ENCODE peak calls at places on chromosome 21, in four cellular contexts. U is mesenchymal stem cell, Q is IMR-90, X is trophoblast cell. E is an unnamed sample. For H3K4me1, the result is how much of the 10 kb centered on the place peaks cover.

GRCh38 chr21:35058058-35058457 is 9.0 kb upstream of the RUNX1 start:
- DNase-seq in U (no peak), Q (no peak), X (no peak), E (no peak)

GRCh38 chr21:15496896-15497295 is 232.9 kb upstream of the USP25 start:
- DNase-seq in U (no peak), Q (no peak), X (no peak), E (no peak)

GRCh38 chr21:38958940-38959685 is 153.4 kb downstream of the ETS2 start:
- DNase-seq in U (peak), Q (peak), X (peak), E (no peak)

GRCh38 chr21:31234936-31235335 is 109.1 kb downstream of the TIAM1 start:
- DNase-seq in U (no peak), Q (no peak), X (no peak), E (no peak)

GRCh38 chr21:26082549-26082948 is 88.0 kb downstream of the APP start:
- DNase-seq in U (no peak), Q (no peak), X (no peak), E (no peak)

GRCh38 chr21:16037386-16037785 is 307.6 kb downstream of the USP25 start:
- DNase-seq in U (no peak), Q (no peak), X (peak), E (no peak)

GRCh38 chr21:15301014-15301413 is 236.2 kb upstream of the NRIP1 start:
- DNase-seq in U (no peak), Q (no peak), X (peak), E (peak)

GRCh38 chr21:25370311-25370744 is 237.0 kb downstream of the MRPL39 start:
- DNase-seq in U (peak), Q (peak), X (no peak), E (no peak)

GRCh38 chr21:31609081-31609480 is 50.4 kb upstream of the SOD1 start:
- DNase-seq in U (no peak), Q (no peak), X (no peak), E (no peak)

GRCh38 chr21:32524010-32524719 is 61.2 kb downstream of the TCP10L start:
- DNase-seq in U (peak), Q (peak), X (no peak), E (no peak)

GRCh38 chr21:43269461-43269860 is 100.7 kb downstream of the CRYAA start:
- DNase-seq in U (no peak), Q (no peak), X (peak), E (no peak)

GRCh38 chr21:32445101-32445500 is 32.6 kb downstream of the EVA1C start:
- DNase-seq in U (no peak), Q (no peak), X (no peak), E (no peak)

DNA sequence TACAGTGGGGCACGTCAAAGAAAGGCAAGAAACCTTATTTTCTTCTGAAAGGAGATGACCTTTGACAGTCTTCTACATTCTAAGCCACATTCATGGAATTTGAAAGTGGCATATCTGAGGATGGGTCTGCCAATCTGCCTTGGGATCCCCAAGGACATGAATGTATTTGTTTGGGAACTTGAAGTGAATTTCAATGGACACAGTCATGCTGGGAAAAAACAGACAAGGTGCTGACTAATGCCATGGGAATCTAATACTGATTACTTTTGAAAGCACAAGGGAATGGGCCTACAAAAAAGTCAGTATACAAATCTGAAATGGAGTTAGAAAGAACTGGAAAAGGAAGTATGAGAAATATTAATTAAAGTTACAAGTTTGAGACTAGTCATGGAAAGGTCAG is 128.8 kb downstream of the KCNJ6 start:
- DNase-seq in U (peak), Q (peak), X (no peak), E (no peak)
- H3K14ac ChIP-seq in U (no peak), Q (peak), X (no peak), E (no peak)

DNA sequence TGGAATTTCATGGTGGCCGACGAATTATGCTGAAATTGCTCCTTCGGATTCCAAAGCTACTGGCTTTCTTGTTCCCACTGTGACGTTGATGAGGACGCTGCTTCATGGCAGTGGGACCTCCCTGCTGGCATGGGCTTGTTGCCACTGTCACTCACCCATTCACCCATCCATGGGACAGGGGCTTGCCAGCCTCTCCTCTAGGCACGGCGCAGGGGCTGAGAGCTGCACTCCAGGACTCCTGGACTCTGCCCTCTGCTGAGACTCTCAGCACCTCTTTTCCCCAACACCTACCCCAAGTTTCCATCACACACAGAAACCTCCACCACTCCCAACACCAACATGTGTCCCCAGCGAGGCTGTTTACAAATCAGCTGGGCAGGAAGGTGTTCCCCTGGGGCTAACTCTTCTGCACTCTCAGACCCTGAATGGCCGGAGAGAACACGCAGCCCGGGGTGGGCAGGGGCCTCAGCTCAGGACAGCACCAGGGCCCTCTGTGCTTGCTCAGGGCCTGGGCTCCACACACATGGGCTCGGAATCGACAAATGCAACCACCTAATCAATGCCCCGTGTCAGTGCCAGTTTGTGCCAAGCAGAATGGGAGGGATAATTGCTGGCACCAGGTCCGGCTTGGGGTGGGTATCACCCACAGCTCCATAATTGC is 3.1 kb downstream of the ITGB2 start:
- DNase-seq in U (no peak), Q (no peak), X (no peak), E (no peak)
- H3K4me1 ChIP-seq in U (under half), Q (under half), X (under half), E (under half)

GRCh38 chr21:20023199-20023598 is 975.0 kb upstream of the NCAM2 start:
- DNase-seq in U (no peak), Q (no peak), X (no peak), E (no peak)
- H3K4me3 ChIP-seq in U (no peak), Q (no peak), X (no peak), E (no peak)

DNA sequence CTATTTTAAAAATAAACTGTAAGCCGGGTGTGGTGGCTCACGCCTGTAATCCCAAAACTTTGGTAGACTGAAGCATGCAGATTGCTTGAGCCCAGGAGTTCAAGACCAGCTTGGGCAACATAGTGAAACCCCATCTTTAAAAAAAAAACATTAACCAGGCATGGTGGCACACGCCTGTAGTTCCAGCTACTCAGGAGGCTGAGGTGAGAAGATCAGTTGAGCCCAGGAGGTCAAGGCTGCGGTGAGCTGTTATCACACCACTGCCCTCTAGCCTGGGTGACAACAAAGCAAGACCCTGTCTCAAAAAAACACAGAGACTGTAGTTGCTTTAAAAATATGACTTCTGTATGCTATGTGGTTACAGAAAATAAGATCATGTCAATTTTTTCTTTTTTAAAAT is 24.3 kb upstream of the LSS start:
- DNase-seq in U (no peak), Q (no peak), X (no peak), E (no peak)
- H3K14ac ChIP-seq in U (no peak), Q (no peak), X (no peak), E (no peak)

GRCh38 chr21:42234464-42235241 is 15.7 kb downstream of the ABCG1 start:
- DNase-seq in U (peak), Q (peak), X (peak), E (peak)
- H3K4me1 ChIP-seq in U (under half), Q (under half), X (under half), E (under half)

DNA sequence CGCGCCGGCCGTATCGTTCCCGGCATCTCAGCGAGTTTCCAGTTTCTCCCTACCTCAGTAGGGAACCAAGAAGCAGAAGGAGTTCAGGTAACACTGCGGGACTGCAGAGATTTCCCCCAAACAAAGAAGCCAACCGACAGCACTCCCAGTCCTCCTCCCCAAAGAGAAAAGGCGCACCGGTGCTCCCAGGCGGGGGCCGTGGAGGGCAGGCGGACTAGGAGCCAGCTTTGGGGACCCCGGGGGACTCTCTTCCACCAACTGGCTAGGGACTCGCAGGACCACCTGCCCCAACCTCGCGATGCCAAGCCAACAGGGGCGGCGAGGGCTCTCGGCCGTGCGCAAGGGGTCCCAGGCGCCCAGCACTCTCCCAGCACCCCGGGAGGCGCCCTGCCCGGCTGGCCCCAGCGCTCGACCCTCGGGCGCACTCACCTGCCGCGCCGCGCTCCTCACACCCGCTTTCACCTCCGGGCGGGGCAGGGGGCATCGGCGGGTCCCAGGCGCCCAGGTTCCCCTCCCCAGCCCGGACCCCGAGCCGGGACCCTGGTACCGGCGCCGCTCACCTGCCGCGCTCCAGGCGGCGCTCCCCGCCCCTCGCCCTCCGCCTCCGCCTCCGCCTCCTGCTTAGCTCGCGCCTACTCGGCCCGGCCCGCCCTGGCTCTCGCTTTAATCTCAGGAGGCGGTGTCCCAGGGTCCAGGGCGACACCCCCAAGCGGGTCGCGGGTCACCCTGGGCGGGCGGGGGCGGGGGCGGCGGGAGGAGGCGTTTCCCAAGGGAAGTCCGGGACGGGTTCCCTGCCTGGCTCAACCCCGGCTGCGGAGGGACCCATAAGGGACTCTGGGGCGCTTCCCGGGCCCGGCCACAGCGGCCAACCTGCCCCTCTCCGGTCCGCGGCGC is at the start of gene TMPRSS2:
- DNase-seq in U (no peak), Q (no peak), X (no peak), E (peak)
- H3K4me3 ChIP-seq in U (peak), Q (no peak), X (peak), E (peak)